ENCODE peak calls at places on chromosome X, in eight cellular contexts. One of them, this sample, is unnamed.

GRCh38 chrX:727738-728621 is 97.4 kb downstream of the SHOX start:
- DNase-seq in NCI-H1105 treated with DMSO at 0.1 percent for 48 hours: no peak
- DNase-seq in activated T-cell treated with anti-CD3 and anti-CD28 coated beads, Interleukin-2, amount 50 U/mL, for 72 hours: no peak
- DNase-seq in ureter: peak; percentile 33
- DNase-seq in T-helper 1 cell: no peak
- DNase-seq in GM23248: peak; percentile 4
- DNase-seq in fibroblast of lung: no peak
- DNase-seq in omental fat pad: no peak
- DNase-seq in this sample: no peak

GRCh38 chrX:47501226-47502071 is 18.4 kb upstream of the ZNF41 start:
- DNase-seq in activated T-cell treated with anti-CD3 and anti-CD28 coated beads, Interleukin-2, amount 50 U/mL, for 72 hours: no peak
- DNase-seq in GM23248: peak; percentile 77
- DNase-seq in omental fat pad: no peak
- DNase-seq in fibroblast of lung: peak; percentile 72
- DNase-seq in NCI-H1105 treated with DMSO at 0.1 percent for 48 hours: no peak
- DNase-seq in ureter: no peak
- DNase-seq in T-helper 1 cell: no peak
- DNase-seq in this sample: no peak

GRCh38 chrX:134236690-134237362 is at the start of gene CCDC160:
- DNase-seq in fibroblast of lung: peak; percentile 29
- DNase-seq in activated T-cell treated with anti-CD3 and anti-CD28 coated beads, Interleukin-2, amount 50 U/mL, for 72 hours: peak; percentile 19
- DNase-seq in NCI-H1105 treated with DMSO at 0.1 percent for 48 hours: no peak
- DNase-seq in omental fat pad: no peak
- DNase-seq in GM23248: peak; percentile 27
- DNase-seq in T-helper 1 cell: no peak
- DNase-seq in ureter: no peak
- DNase-seq in this sample: no peak

GRCh38 chrX:37993857-37994619 is 12.3 kb upstream of the SYTL5 start:
- DNase-seq in activated T-cell treated with anti-CD3 and anti-CD28 coated beads, Interleukin-2, amount 50 U/mL, for 72 hours: no peak
- DNase-seq in ureter: no peak
- DNase-seq in GM23248: no peak
- DNase-seq in omental fat pad: no peak
- DNase-seq in NCI-H1105 treated with DMSO at 0.1 percent for 48 hours: peak; percentile 87
- DNase-seq in fibroblast of lung: no peak
- DNase-seq in T-helper 1 cell: no peak
- DNase-seq in this sample: no peak

GRCh38 chrX:71859637-71860036 is 51.0 kb upstream of the NHSL2 start:
- DNase-seq in NCI-H1105 treated with DMSO at 0.1 percent for 48 hours: peak; percentile 34
- DNase-seq in activated T-cell treated with anti-CD3 and anti-CD28 coated beads, Interleukin-2, amount 50 U/mL, for 72 hours: peak; percentile 33
- DNase-seq in GM23248: peak; percentile 59
- DNase-seq in T-helper 1 cell: peak; percentile 16
- DNase-seq in fibroblast of lung: peak; percentile 41
- DNase-seq in ureter: no peak
- DNase-seq in omental fat pad: no peak
- DNase-seq in this sample: no peak

GRCh38 chrX:9899640-9900075 is 67.5 kb upstream of the CLDN34 start:
- DNase-seq in GM23248: peak; percentile 74
- DNase-seq in T-helper 1 cell: no peak
- DNase-seq in ureter: no peak
- DNase-seq in omental fat pad: no peak
- DNase-seq in fibroblast of lung: peak; percentile 67
- DNase-seq in NCI-H1105 treated with DMSO at 0.1 percent for 48 hours: no peak
- DNase-seq in activated T-cell treated with anti-CD3 and anti-CD28 coated beads, Interleukin-2, amount 50 U/mL, for 72 hours: peak; percentile 14
- DNase-seq in this sample: peak; percentile 60

GRCh38 chrX:630922-631496 is 418 bp downstream of the SHOX start:
- DNase-seq in T-helper 1 cell: no peak
- DNase-seq in omental fat pad: no peak
- DNase-seq in fibroblast of lung: no peak
- DNase-seq in GM23248: no peak
- DNase-seq in activated T-cell treated with anti-CD3 and anti-CD28 coated beads, Interleukin-2, amount 50 U/mL, for 72 hours: no peak
- DNase-seq in ureter: peak; percentile 25
- DNase-seq in NCI-H1105 treated with DMSO at 0.1 percent for 48 hours: no peak
- DNase-seq in this sample: no peak

GRCh38 chrX:29090811-29091210 is 503.6 kb downstream of the IL1RAPL1 start:
- DNase-seq in T-helper 1 cell: no peak
- DNase-seq in omental fat pad: no peak
- DNase-seq in ureter: no peak
- DNase-seq in NCI-H1105 treated with DMSO at 0.1 percent for 48 hours: no peak
- DNase-seq in activated T-cell treated with anti-CD3 and anti-CD28 coated beads, Interleukin-2, amount 50 U/mL, for 72 hours: no peak
- DNase-seq in fibroblast of lung: peak; percentile 44
- DNase-seq in GM23248: no peak
- DNase-seq in this sample: no peak

GRCh38 chrX:65677954-65678469 is 10.6 kb downstream of the MSN start:
- DNase-seq in omental fat pad: no peak
- DNase-seq in fibroblast of lung: peak; percentile 95
- DNase-seq in NCI-H1105 treated with DMSO at 0.1 percent for 48 hours: no peak
- DNase-seq in GM23248: peak; percentile 87
- DNase-seq in activated T-cell treated with anti-CD3 and anti-CD28 coated beads, Interleukin-2, amount 50 U/mL, for 72 hours: no peak
- DNase-seq in ureter: peak; percentile 47
- DNase-seq in T-helper 1 cell: no peak
- DNase-seq in this sample: no peak

GRCh38 chrX:109485470-109486340 is 3.8 kb upstream of the GUCY2F start:
- DNase-seq in fibroblast of lung: peak; percentile 75
- DNase-seq in GM23248: peak; percentile 69
- DNase-seq in omental fat pad: peak; percentile 55
- DNase-seq in NCI-H1105 treated with DMSO at 0.1 percent for 48 hours: peak; percentile 44
- DNase-seq in T-helper 1 cell: peak; percentile 48
- DNase-seq in ureter: peak; percentile 74
- DNase-seq in activated T-cell treated with anti-CD3 and anti-CD28 coated beads, Interleukin-2, amount 50 U/mL, for 72 hours: peak; percentile 49
- DNase-seq in this sample: no peak

GRCh38 chrX:155242300-155242699 is 22.0 kb downstream of the RAB39B start:
- DNase-seq in NCI-H1105 treated with DMSO at 0.1 percent for 48 hours: no peak
- DNase-seq in omental fat pad: no peak
- DNase-seq in GM23248: no peak
- DNase-seq in activated T-cell treated with anti-CD3 and anti-CD28 coated beads, Interleukin-2, amount 50 U/mL, for 72 hours: no peak
- DNase-seq in fibroblast of lung: no peak
- DNase-seq in ureter: no peak
- DNase-seq in T-helper 1 cell: no peak
- DNase-seq in this sample: no peak

GRCh38 chrX:56281789-56282188 is 49.6 kb downstream of the KLF8 start:
- DNase-seq in GM23248: peak; percentile 23
- DNase-seq in T-helper 1 cell: peak; percentile 8
- DNase-seq in fibroblast of lung: peak; percentile 22
- DNase-seq in omental fat pad: no peak
- DNase-seq in ureter: no peak
- DNase-seq in activated T-cell treated with anti-CD3 and anti-CD28 coated beads, Interleukin-2, amount 50 U/mL, for 72 hours: peak; percentile 6
- DNase-seq in NCI-H1105 treated with DMSO at 0.1 percent for 48 hours: peak; percentile 0
- DNase-seq in this sample: no peak